ENCODE peak calls at places on chromosomes 6 and 20, in six cellular contexts. G is upper lobe of left lung, R is spleen, Q is IMR-90, N is heart left ventricle, P is right lobe of liver. F is an unnamed sample.

GRCh38 chr20:61670274-61670673 is 395.4 kb downstream of the TAF4 start:
- DNase-seq in P (no peak), Q (no peak), N (no peak), R (no peak), G (no peak), F (no peak)

GRCh38 chr6:118061666-118062065 is 154.6 kb downstream of the SLC35F1 start:
- DNase-seq in R (no peak), G (no peak), N (no peak), P (no peak), Q (no peak), F (no peak)

GRCh38 chr6:390914-391558 is 516 bp upstream of the IRF4 start:
- DNase-seq in G (no peak), N (no peak), R (no peak), P (no peak), Q (no peak), F (no peak)

GRCh38 chr6:148624025-148624424 is 122.8 kb upstream of the UST start:
- DNase-seq in Q (no peak), R (no peak), P (no peak), N (no peak), G (no peak), F (no peak)

GRCh38 chr6:5677219-5678000 is 329.3 kb downstream of the NRN1 start:
- DNase-seq in R (no peak), P (no peak), N (no peak), G (no peak), Q (peak; percentile 22), F (peak; percentile 58)

GRCh38 chr6:89830385-89830809 is 717 bp downstream of the CASP8AP2 start:
- DNase-seq in N (no peak), R (no peak), P (no peak), Q (no peak), G (no peak), F (no peak)

GRCh38 chr20:50303573-50304500 is 113.2 kb downstream of the CEBPB start:
- DNase-seq in R (peak; percentile 66), Q (peak; percentile 85), G (no peak), N (peak; percentile 88), P (peak; percentile 90), F (peak; percentile 90)

GRCh38 chr6:161417712-161418457 is 144.0 kb upstream of the AGPAT4 start:
- DNase-seq in G (peak; percentile 56), N (peak; percentile 78), Q (peak; percentile 85), R (no peak), P (no peak), F (no peak)

GRCh38 chr6:81786159-81786558 is 33.7 kb upstream of the TENT5A start:
- DNase-seq in G (no peak), R (no peak), P (no peak), N (no peak), Q (no peak), F (no peak)

GRCh38 chr6:56096946-56097345 is 150.4 kb downstream of the COL21A1 start:
- DNase-seq in P (no peak), R (no peak), Q (no peak), N (no peak), G (no peak), F (no peak)

GRCh38 chr6:28443112-28443773 is at the start of gene ZSCAN23:
- DNase-seq in R (peak; percentile 86), G (peak; percentile 92), Q (peak; percentile 92), P (peak; percentile 41), N (peak; percentile 79), F (peak; percentile 65)

GRCh38 chr6:137738197-137738596 is 128.9 kb upstream of the TNFAIP3 start:
- DNase-seq in G (no peak), P (no peak), R (no peak), Q (peak; percentile 59), N (no peak), F (no peak)

GRCh38 chr20:48682529-48683385 is 145.0 kb downstream of the PREX1 start:
- DNase-seq in R (peak; percentile 76), G (peak; percentile 79), P (peak; percentile 87), N (peak; percentile 88), Q (peak; percentile 92), F (peak; percentile 99)

GRCh38 chr6:160971151-160971550 is 20.4 kb upstream of the MAP3K4 start:
- DNase-seq in N (no peak), P (no peak), Q (no peak), R (no peak), G (no peak), F (no peak)

GRCh38 chr6:130018830-130019795 is 732 bp downstream of the L3MBTL3 start:
- DNase-seq in N (peak; percentile 68), R (peak; percentile 89), P (peak; percentile 40), G (peak; percentile 89), Q (peak; percentile 37), F (peak; percentile 31)
- TF ChIP-seq POLR2A in N (no peak), R (no peak), P (no peak), G (no peak), Q (no peak), F (no peak)

GRCh38 chr6:50093116-50093937 is 43.6 kb upstream of the DEFB112 start:
- DNase-seq in Q (no peak), P (peak; percentile 29), R (no peak), N (no peak), G (no peak), F (no peak)

GRCh38 chr6:50091641-50092040 is 41.9 kb upstream of the DEFB112 start:
- DNase-seq in Q (peak; percentile 48), G (no peak), P (no peak), R (no peak), N (no peak), F (no peak)

DNA sequence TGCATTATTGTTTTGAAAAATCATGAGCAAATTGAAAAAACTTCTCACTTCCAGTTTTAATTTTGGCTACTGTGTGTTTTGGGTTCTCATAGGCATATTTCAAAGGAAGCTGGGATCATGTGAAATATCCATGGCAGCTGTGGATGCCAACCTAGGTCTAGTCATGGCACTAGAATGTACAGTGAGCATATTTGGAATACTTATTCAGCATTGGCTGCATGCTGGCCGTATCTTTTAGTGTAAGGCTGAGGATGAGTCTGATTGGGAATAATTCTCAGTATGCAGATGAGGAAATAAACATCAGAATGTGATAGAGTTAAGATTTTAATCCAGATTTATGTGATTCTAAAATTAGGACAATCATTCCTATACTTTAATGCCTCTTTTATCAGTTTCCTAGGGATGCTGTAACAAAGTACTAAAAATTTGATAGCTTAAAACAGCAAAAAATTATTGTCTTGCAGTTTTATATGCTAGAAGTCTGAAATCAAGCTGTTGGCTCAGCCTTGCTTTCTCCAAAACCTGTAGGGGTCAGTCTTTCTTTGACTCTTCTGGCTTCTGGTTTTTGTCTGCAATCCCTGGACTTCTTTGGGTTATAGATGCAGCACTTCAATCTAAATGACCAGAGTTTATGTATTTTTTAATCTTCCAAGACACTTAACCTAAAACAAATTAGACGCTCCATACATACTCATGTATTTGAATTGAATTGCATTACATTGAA is 37.7 kb upstream of the DEFB112 start:
- DNase-seq in Q (peak; percentile 78), P (no peak), G (no peak), R (no peak), N (no peak), F (no peak)
- TF ChIP-seq CTCF in Q (peak; percentile 22), P (peak; percentile 8), G (no peak), R (no peak), N (no peak), F (no peak)

GRCh38 chr6:39195792-39196385 is 33.4 kb downstream of the KCNK5 start:
- DNase-seq in G (no peak), Q (no peak), P (no peak), N (no peak), R (no peak), F (no peak)
- H3K4me1 ChIP-seq in G (no peaks in the 10 kb centered on the region), Q (no peaks in the 10 kb centered on the region), P (no peaks in the 10 kb centered on the region), N (no peaks in the 10 kb centered on the region), R (peaks cover 14% of the 10 kb centered on the region), F (peaks cover 27% of the 10 kb centered on the region)

GRCh38 chr20:24559114-24559513 is 89.7 kb downstream of the SYNDIG1 start:
- DNase-seq in N (no peak), G (no peak), P (no peak), Q (no peak), R (no peak), F (no peak)
- TF ChIP-seq POLR2A in N (no peak), G (no peak), P (no peak), Q (no peak), R (no peak), F (no peak)

F was measured in thyroid gland.